ENCODE peak calls at places on chromosomes 13 and 19, in nine cellular contexts. One of them, this sample, is unnamed.

GRCh38 chr13:96238241-96238640 is 148.3 kb downstream of the HS6ST3 start:
- DNase-seq in colonic mucosa: no peak
- DNase-seq in EL: no peak
- DNase-seq in dorsolateral prefrontal cortex: no peak
- DNase-seq in smooth muscle cell of the brain vasculature: no peak
- DNase-seq in pancreas: no peak
- DNase-seq in NCI-H2081: no peak
- DNase-seq in hepatic stellate cell: no peak
- DNase-seq in left ventricle myocardium inferior: no peak
- DNase-seq in this sample: no peak

GRCh38 chr19:1122972-1123363 is 19.2 kb downstream of the GPX4 start:
- DNase-seq in colonic mucosa: peak; percentile 82
- DNase-seq in EL: peak; percentile 80
- DNase-seq in dorsolateral prefrontal cortex: no peak
- DNase-seq in smooth muscle cell of the brain vasculature: no peak
- DNase-seq in pancreas: peak; percentile 81
- DNase-seq in NCI-H2081: no peak
- DNase-seq in hepatic stellate cell: peak; percentile 90
- DNase-seq in left ventricle myocardium inferior: no peak
- DNase-seq in this sample: peak; percentile 69

GRCh38 chr13:113078895-113079720 is 26.5 kb upstream of the F7 start:
- DNase-seq in colonic mucosa: no peak
- DNase-seq in EL: no peak
- DNase-seq in dorsolateral prefrontal cortex: peak; percentile 79
- DNase-seq in smooth muscle cell of the brain vasculature: no peak
- DNase-seq in pancreas: peak; percentile 9
- DNase-seq in NCI-H2081: no peak
- DNase-seq in hepatic stellate cell: no peak
- DNase-seq in left ventricle myocardium inferior: no peak
- DNase-seq in this sample: no peak

GRCh38 chr13:98576215-98576945 is 527 bp downstream of the STK24 start:
- DNase-seq in colonic mucosa: peak; percentile 67
- DNase-seq in EL: peak; percentile 41
- DNase-seq in dorsolateral prefrontal cortex: peak; percentile 64
- DNase-seq in smooth muscle cell of the brain vasculature: no peak
- DNase-seq in pancreas: peak; percentile 82
- DNase-seq in NCI-H2081: peak; percentile 40
- DNase-seq in hepatic stellate cell: no peak
- DNase-seq in left ventricle myocardium inferior: peak; percentile 62
- DNase-seq in this sample: peak; percentile 50

GRCh38 chr13:100108913-100109507 is 20.1 kb downstream of the PCCA start:
- DNase-seq in colonic mucosa: no peak
- DNase-seq in EL: no peak
- DNase-seq in dorsolateral prefrontal cortex: no peak
- DNase-seq in smooth muscle cell of the brain vasculature: no peak
- DNase-seq in pancreas: no peak
- DNase-seq in NCI-H2081: no peak
- DNase-seq in hepatic stellate cell: no peak
- DNase-seq in left ventricle myocardium inferior: no peak
- DNase-seq in this sample: no peak

GRCh38 chr13:84377071-84377470 is 494.8 kb upstream of the SLITRK1 start:
- DNase-seq in colonic mucosa: no peak
- DNase-seq in EL: peak; percentile 29
- DNase-seq in dorsolateral prefrontal cortex: no peak
- DNase-seq in smooth muscle cell of the brain vasculature: no peak
- DNase-seq in pancreas: no peak
- DNase-seq in NCI-H2081: no peak
- DNase-seq in hepatic stellate cell: no peak
- DNase-seq in left ventricle myocardium inferior: no peak
- DNase-seq in this sample: no peak

GRCh38 chr13:48977973-48978372 is 2.3 kb downstream of the FNDC3A start:
- DNase-seq in colonic mucosa: no peak
- DNase-seq in EL: peak; percentile 70
- DNase-seq in dorsolateral prefrontal cortex: no peak
- DNase-seq in smooth muscle cell of the brain vasculature: no peak
- DNase-seq in pancreas: no peak
- DNase-seq in NCI-H2081: no peak
- DNase-seq in hepatic stellate cell: peak; percentile 19
- DNase-seq in left ventricle myocardium inferior: no peak
- DNase-seq in this sample: no peak

GRCh38 chr13:101917833-101918755 is 465.6 kb downstream of the ITGBL1 start:
- DNase-seq in colonic mucosa: no peak
- DNase-seq in EL: no peak
- DNase-seq in dorsolateral prefrontal cortex: peak; percentile 45
- DNase-seq in smooth muscle cell of the brain vasculature: no peak
- DNase-seq in pancreas: no peak
- DNase-seq in NCI-H2081: peak; percentile 80
- DNase-seq in hepatic stellate cell: no peak
- DNase-seq in left ventricle myocardium inferior: no peak
- DNase-seq in this sample: no peak

GRCh38 chr13:113732961-113733950 is 25.8 kb upstream of the TMEM255B start:
- DNase-seq in colonic mucosa: no peak
- DNase-seq in EL: no peak
- DNase-seq in dorsolateral prefrontal cortex: no peak
- DNase-seq in smooth muscle cell of the brain vasculature: no peak
- DNase-seq in pancreas: peak; percentile 48
- DNase-seq in NCI-H2081: no peak
- DNase-seq in hepatic stellate cell: no peak
- DNase-seq in left ventricle myocardium inferior: no peak
- DNase-seq in this sample: no peak

GRCh38 chr13:85864963-85865530 is 65.8 kb upstream of the SLITRK6 start:
- DNase-seq in colonic mucosa: no peak
- DNase-seq in EL: peak; percentile 15
- DNase-seq in dorsolateral prefrontal cortex: no peak
- DNase-seq in smooth muscle cell of the brain vasculature: no peak
- DNase-seq in pancreas: no peak
- DNase-seq in NCI-H2081: peak; percentile 10
- DNase-seq in hepatic stellate cell: peak; percentile 3
- DNase-seq in left ventricle myocardium inferior: no peak
- DNase-seq in this sample: no peak

GRCh38 chr13:35888327-35888940 is 242.7 kb downstream of the DCLK1 start:
- DNase-seq in colonic mucosa: no peak
- DNase-seq in EL: no peak
- DNase-seq in dorsolateral prefrontal cortex: no peak
- DNase-seq in smooth muscle cell of the brain vasculature: no peak
- DNase-seq in pancreas: no peak
- DNase-seq in NCI-H2081: peak; percentile 75
- DNase-seq in hepatic stellate cell: no peak
- DNase-seq in left ventricle myocardium inferior: no peak
- DNase-seq in this sample: no peak

GRCh38 chr19:36460046-36460445 is 29.3 kb downstream of the ZNF566 start:
- DNase-seq in colonic mucosa: no peak
- DNase-seq in EL: peak; percentile 35
- DNase-seq in dorsolateral prefrontal cortex: no peak
- DNase-seq in smooth muscle cell of the brain vasculature: no peak
- DNase-seq in pancreas: no peak
- DNase-seq in NCI-H2081: no peak
- DNase-seq in hepatic stellate cell: peak; percentile 7
- DNase-seq in left ventricle myocardium inferior: no peak
- DNase-seq in this sample: no peak

GRCh38 chr13:38686635-38687245 is at the start of gene FREM2:
- DNase-seq in colonic mucosa: peak; percentile 79
- DNase-seq in EL: peak; percentile 17
- DNase-seq in dorsolateral prefrontal cortex: peak; percentile 66
- DNase-seq in smooth muscle cell of the brain vasculature: no peak
- DNase-seq in pancreas: peak; percentile 76
- DNase-seq in NCI-H2081: peak; percentile 78
- DNase-seq in hepatic stellate cell: no peak
- DNase-seq in left ventricle myocardium inferior: no peak
- DNase-seq in this sample: no peak

GRCh38 chr13:102903659-102904407 is 58.0 kb downstream of the ERCC5 start:
- DNase-seq in colonic mucosa: no peak
- DNase-seq in EL: peak; percentile 6
- DNase-seq in dorsolateral prefrontal cortex: no peak
- DNase-seq in smooth muscle cell of the brain vasculature: no peak
- DNase-seq in pancreas: no peak
- DNase-seq in NCI-H2081: no peak
- DNase-seq in hepatic stellate cell: peak; percentile 6
- DNase-seq in left ventricle myocardium inferior: no peak
- DNase-seq in this sample: no peak

GRCh38 chr13:54433511-54434206 is 1405.0 kb downstream of the OLFM4 start:
- DNase-seq in colonic mucosa: no peak
- DNase-seq in EL: no peak
- DNase-seq in dorsolateral prefrontal cortex: no peak
- DNase-seq in smooth muscle cell of the brain vasculature: no peak
- DNase-seq in pancreas: no peak
- DNase-seq in NCI-H2081: peak; percentile 82
- DNase-seq in hepatic stellate cell: no peak
- DNase-seq in left ventricle myocardium inferior: no peak
- DNase-seq in this sample: no peak

This sample was measured in adrenal gland.